ENCODE peak calls at places on chromosomes 2 and 18, in four cellular contexts. M is tibial artery, B is BJ, Q is adrenal gland. E is an unnamed sample.

GRCh38 chr2:108324531-108325256 is 36.0 kb downstream of the SULT1C2 start:
- DNase-seq in M (no peak), B (peak), Q (no peak), E (peak)

GRCh38 chr2:195898505-195898904 is 170.1 kb downstream of the DNAH7 start:
- DNase-seq in M (no peak), B (peak), Q (peak), E (peak)

GRCh38 chr2:56285224-56285623 is 101.4 kb downstream of the CCDC85A start:
- DNase-seq in M (no peak), Q (no peak), B (no peak), E (no peak)

GRCh38 chr2:231190531-231191197 is 7.8 kb upstream of the ARMC9 start:
- DNase-seq in B (no peak), Q (peak), M (peak), E (peak)

GRCh38 chr2:189298481-189298880 is 118.9 kb upstream of the COL5A2 start:
- DNase-seq in M (no peak), Q (no peak), B (no peak), E (peak)

GRCh38 chr2:40127890-40128548 is 323.9 kb downstream of the SLC8A1 start:
- DNase-seq in M (no peak), Q (no peak), B (peak), E (peak)

GRCh38 chr2:57429821-57430220 is 616.8 kb upstream of the VRK2 start:
- DNase-seq in M (no peak), Q (no peak), B (no peak), E (no peak)

GRCh38 chr18:12429556-12429955 is 21.8 kb downstream of the PRELID3A start:
- DNase-seq in B (no peak), Q (no peak), M (no peak), E (no peak)

GRCh38 chr18:79786781-79787526 is 10.8 kb upstream of the KCNG2 start:
- DNase-seq in Q (no peak), M (peak), B (peak), E (peak)

GRCh38 chr2:226270279-226270678 is 529.3 kb downstream of the IRS1 start:
- DNase-seq in B (no peak), M (no peak), Q (no peak), E (no peak)

GRCh38 chr18:33761363-33761762 is 183.3 kb downstream of the ASXL3 start:
- DNase-seq in B (no peak), Q (peak), M (no peak), E (peak)

GRCh38 chr2:205734436-205734835 is 52.1 kb downstream of the NRP2 start:
- DNase-seq in Q (peak), B (no peak), M (no peak), E (peak)

GRCh38 chr2:98822301-98823164 is 91.6 kb upstream of the MGAT4A start:
- DNase-seq in B (no peak), Q (peak), M (peak), E (no peak)

GRCh38 chr18:6561893-6562292 is 147.2 kb upstream of the L3MBTL4 start:
- DNase-seq in B (no peak), Q (no peak), M (no peak), E (peak)

GRCh38 chr2:120436885-120437603 is 91.1 kb downstream of the INHBB start:
- DNase-seq in M (no peak), B (no peak), Q (no peak), E (peak)

GRCh38 chr18:21167641-21168372 is 56.2 kb upstream of the ROCK1 start:
- DNase-seq in M (no peak), Q (no peak), B (no peak), E (peak)

GRCh38 chr2:6526093-6526824 is 339.4 kb downstream of the CMPK2 start:
- DNase-seq in B (no peak), Q (no peak), M (no peak), E (peak)

DNA sequence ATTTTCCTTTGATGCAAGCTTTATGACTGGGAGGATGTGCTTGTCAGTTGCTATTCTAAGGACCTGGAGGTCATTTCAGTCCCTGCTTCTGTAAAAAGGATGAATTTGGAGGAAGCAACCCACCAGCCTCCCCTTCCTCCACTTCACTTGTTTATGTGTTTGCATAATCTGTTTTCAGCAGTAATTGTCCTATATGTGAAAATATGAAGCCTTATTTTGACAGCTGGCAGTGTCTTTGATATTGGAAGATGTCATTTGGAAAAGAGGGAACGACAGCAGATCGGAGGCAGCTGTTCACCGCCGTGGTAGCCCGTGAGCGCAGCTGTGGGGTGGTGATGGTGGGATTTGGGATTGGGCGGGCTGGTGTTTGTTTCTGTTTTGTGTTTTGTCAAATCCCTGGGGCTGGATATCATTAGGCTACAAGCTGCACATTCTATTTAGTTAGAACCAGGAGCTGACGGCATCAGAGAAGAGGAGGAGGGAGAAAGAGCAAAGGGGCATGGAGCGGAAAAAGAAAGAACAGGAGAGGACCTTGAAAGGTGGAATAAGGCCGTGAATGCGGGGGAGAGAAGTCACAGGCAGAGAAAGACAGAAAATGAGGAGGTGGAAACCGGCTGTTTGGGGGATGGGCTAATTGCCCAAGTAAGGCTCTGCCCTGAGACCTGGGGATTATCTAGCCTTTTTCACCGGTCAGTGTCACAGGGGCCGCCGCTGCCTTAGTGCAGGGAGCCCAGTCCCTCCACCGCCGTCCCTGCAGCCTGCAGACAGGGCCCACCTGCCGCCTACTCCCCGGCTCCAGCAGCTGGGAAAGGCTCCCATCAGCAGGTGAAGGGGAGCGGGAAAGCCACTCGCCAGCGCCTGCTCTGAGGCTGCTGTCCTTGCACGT is 87.9 kb downstream of the ZCCHC2 start:
- DNase-seq in Q (peak), B (no peak), M (no peak), E (no peak)
- H3K4me3 ChIP-seq in Q (peak), B (no peak), M (peak), E (no peak)

DNA sequence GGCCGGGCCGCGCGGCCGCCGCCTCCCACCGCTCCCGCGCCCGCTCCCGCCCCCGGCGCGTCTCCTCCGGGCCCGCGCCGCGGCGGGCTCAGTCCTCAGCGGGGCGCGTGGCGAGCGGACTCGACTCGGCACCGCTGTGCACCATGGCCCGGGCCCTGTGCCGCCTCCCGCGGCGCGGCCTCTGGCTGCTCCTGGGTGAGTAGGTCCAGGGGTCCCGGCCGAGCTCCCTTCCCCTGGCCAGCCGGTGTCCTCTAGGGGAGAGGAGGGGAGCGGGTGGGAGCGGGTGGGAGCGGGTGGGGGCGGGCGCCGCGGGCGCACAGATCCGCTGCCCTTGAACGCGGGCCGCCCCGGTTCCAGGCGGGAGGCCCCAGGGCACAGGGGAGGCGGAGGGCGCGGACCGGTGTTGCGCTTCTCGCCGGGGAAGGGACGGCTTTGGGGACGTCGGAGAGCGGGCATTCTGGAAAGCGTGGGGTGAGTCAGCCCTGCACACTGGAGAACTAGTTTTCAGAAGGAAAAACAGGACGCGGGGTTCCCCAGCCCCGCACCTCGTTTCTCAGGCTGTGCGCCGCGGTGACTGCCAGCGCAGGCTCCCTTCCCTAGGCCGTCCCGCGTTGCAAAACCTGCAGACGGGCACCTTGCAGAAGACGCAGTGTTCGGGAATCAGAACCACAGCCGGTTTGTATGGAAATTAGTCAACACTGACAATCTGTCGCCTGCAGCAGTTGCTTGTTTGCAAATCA is at the start of gene RAMP1:
- DNase-seq in M (no peak), B (no peak), Q (no peak), E (no peak)
- H3K4me3 ChIP-seq in M (peak), B (peak), Q (peak), E (peak)

GRCh38 chr2:74602553-74603281 is 45.4 kb downstream of the M1AP start:
- DNase-seq in Q (no peak), B (peak), M (no peak), E (peak)

GRCh38 chr2:74599676-74600075 is 45.2 kb downstream of the DOK1 start:
- DNase-seq in B (no peak), M (no peak), Q (no peak), E (no peak)

GRCh38 chr2:74606927-74607326 is 41.2 kb downstream of the M1AP start:
- DNase-seq in B (no peak), Q (no peak), M (no peak), E (no peak)

GRCh38 chr2:74597456-74597855 is 42.9 kb downstream of the DOK1 start:
- DNase-seq in B (no peak), M (no peak), Q (no peak), E (no peak)

GRCh38 chr2:74603282-74604000 is 44.7 kb downstream of the M1AP start:
- DNase-seq in M (no peak), B (no peak), Q (no peak), E (no peak)
- H3K4me3 ChIP-seq in M (no peak), B (no peak), Q (no peak), E (no peak)

DNA sequence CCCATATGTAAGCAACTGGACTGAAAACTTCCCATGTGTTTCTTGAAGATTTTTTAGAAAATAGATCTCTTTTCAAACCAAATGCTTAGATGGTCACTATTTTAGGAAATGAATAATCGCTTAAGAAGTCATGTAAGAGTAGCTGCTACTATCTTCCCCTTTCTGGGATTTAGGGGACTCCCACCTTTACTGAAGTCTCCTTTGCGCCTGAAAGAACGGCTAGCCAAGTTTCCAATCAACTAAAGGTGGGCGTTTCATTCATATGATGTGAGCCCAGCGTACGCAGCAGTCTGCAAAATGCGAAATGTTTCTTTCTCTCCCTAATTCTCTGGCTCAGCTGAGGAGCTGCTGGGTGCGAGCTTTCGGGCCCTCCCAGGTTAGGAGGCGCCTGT is 1.1 kb downstream of the DIPK1C start:
- DNase-seq in M (no peak), Q (no peak), B (no peak), E (no peak)
- H3K4me3 ChIP-seq in M (peak), Q (peak), B (no peak), E (no peak)

GRCh38 chr2:65056990-65057375 is 767 bp downstream of the CEP68 start:
- DNase-seq in Q (no peak), M (no peak), B (no peak), E (no peak)

GRCh38 chr2:65056215-65056989 is at the start of gene CEP68:
- DNase-seq in M (peak), Q (peak), B (peak), E (peak)

GRCh38 chr2:65053199-65053598 is 3.0 kb upstream of the CEP68 start:
- DNase-seq in Q (no peak), M (no peak), B (no peak), E (no peak)

GRCh38 chr2:65055427-65056214 is 595 bp upstream of the CEP68 start:
- DNase-seq in M (no peak), B (no peak), Q (no peak), E (no peak)

DNA sequence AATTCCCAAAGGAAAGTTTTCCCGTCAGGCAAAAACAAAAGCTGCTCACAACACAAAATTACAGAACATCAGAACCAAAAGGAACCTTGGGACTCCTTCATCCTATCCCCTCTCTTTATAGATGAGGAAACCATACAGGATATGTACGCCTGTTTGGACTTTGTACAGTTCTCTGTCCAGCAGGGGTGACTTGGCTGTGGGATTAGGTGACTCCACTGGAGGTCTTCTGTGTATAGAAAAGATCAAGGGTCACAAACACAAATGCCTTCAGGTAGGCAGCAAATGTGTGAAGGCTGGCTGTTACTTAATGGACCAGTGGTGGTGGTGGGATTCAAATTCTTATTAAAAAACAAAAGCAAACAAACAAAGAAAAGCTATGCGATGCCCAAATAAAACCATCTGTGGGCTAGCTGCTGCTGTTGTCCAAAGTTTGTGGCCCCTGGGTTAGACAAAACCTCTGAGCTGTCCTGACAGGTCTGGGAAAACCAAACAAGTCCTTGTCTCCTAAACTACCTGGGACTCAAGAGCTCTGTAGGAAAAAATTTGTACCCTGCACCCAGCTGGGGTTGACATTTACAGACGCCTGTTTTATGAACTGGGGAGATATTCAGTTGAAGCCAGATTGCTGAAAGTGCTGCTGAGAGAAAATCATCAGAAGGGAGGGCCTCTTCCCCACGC is 1.3 kb upstream of the CEP68 start:
- DNase-seq in B (no peak), M (no peak), Q (no peak), E (no peak)
- H3K4me3 ChIP-seq in B (no peak), M (peak), Q (no peak), E (no peak)

GRCh38 chr2:219514196-219514761 is at the start of gene ASIC4:
- DNase-seq in M (no peak), Q (no peak), B (no peak), E (no peak)
- H3K4me3 ChIP-seq in M (no peak), Q (no peak), B (no peak), E (no peak)

DNA sequence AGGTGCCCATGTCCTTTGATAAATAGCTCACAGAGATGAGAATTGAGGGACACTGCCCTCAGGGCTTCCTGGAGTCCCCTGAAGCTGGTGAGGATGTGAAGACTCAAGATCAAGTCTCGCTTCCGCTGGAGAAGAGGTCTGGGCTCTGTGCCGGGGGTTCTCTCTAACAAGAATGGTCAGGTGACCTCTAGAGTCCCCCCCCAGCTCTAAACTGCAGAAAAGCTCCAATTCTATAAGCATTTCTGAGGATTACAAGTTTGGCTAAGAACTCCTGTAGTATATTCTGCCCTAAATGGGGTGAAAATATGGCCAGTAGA is 32.4 kb downstream of the LPIN2 start:
- DNase-seq in M (no peak), Q (no peak), B (no peak), E (no peak)
- H3K4me3 ChIP-seq in M (no peak), Q (no peak), B (no peak), E (no peak)